ENCODE peak calls at places on chromosome 13, in eight cellular contexts. O is NCI-H146; T is EL; A is NCI-H1417; J is stimulated activated CD4-positive, alpha-beta T cell treated with anti-CD3 and anti-CD28 coated beads, Interleukin-2, amount 100 ng/mL, for 48 hours; V is stomach; L is left colon; G is GM20000. P is an unnamed sample.

GRCh38 chr13:65454403-65454802 is 1775.7 kb downstream of the PCDH9 start:
- DNase-seq in G (no peak), T (no peak), A (no peak), V (no peak), L (no peak), J (no peak), O (no peak), P (no peak)

GRCh38 chr13:27635256-27635655 is 13.6 kb downstream of the POLR1D start:
- DNase-seq in O (no peak), G (no peak), V (no peak), J (no peak), L (no peak), A (no peak), T (no peak), P (no peak)

GRCh38 chr13:79349011-79349410 is 57.0 kb downstream of the RBM26 start:
- DNase-seq in L (no peak), T (peak), O (no peak), A (no peak), V (no peak), J (no peak), G (no peak), P (no peak)

GRCh38 chr13:93450226-93450625 is 223.6 kb downstream of the GPC6 start:
- DNase-seq in V (no peak), O (no peak), T (peak), G (no peak), A (no peak), L (no peak), J (no peak), P (no peak)

GRCh38 chr13:113920606-113921306 is 53.1 kb downstream of the C13orf46 start:
- DNase-seq in V (peak), A (no peak), L (no peak), T (no peak), O (no peak), J (no peak), G (no peak), P (no peak)

GRCh38 chr13:101751488-101751887 is 299.0 kb downstream of the ITGBL1 start:
- DNase-seq in T (peak), G (no peak), A (peak), V (no peak), J (no peak), L (no peak), O (peak), P (peak)

GRCh38 chr13:106899444-106899843 is 331.5 kb upstream of the ARGLU1 start:
- DNase-seq in L (no peak), V (no peak), J (no peak), A (no peak), G (no peak), O (no peak), T (no peak), P (no peak)

GRCh38 chr13:30307194-30307965 is at the start of gene KATNAL1:
- DNase-seq in G (peak), V (peak), J (peak), L (peak), T (peak), O (peak), A (peak), P (no peak)

GRCh38 chr13:82740442-82740841 is 1141.8 kb downstream of the SLITRK1 start:
- DNase-seq in J (no peak), L (no peak), O (no peak), A (no peak), G (no peak), V (no peak), T (no peak), P (no peak)

P was measured in brain pericyte.